ENCODE peak calls at places on chromosome 17, in nine cellular contexts. One of them, this sample, is unnamed.

GRCh38 chr17:50626037-50626574 is 8.6 kb upstream of the ABCC3 start:
- DNase-seq in stimulated activated CD8-positive, alpha-beta memory T cell treated with anti-CD3 and anti-CD28 coated beads, Interleukin-7, amount 100 ng/mL, for 48 hours: peak
- DNase-seq in HFFc6: peak
- DNase-seq in effector memory CD4-positive, alpha-beta T cell: peak
- DNase-seq in HEK293T: peak
- DNase-seq in HFF-Myc: peak
- DNase-seq in anterior cingulate cortex: peak
- DNase-seq in KBM-7: peak
- DNase-seq in stimulated activated CD4-positive, alpha-beta T cell treated with anti-CD3 and anti-CD28 coated beads, Interleukin-1b, Interleukin-23, amount 100 ng/mL, for 24 hours: peak
- DNase-seq in this sample: peak

GRCh38 chr17:72604518-72604917 is 483.7 kb downstream of the SOX9 start:
- DNase-seq in KBM-7: no peak
- DNase-seq in anterior cingulate cortex: no peak
- DNase-seq in HFF-Myc: no peak
- DNase-seq in stimulated activated CD4-positive, alpha-beta T cell treated with anti-CD3 and anti-CD28 coated beads, Interleukin-1b, Interleukin-23, amount 100 ng/mL, for 24 hours: no peak
- DNase-seq in HFFc6: no peak
- DNase-seq in HEK293T: no peak
- DNase-seq in effector memory CD4-positive, alpha-beta T cell: no peak
- DNase-seq in stimulated activated CD8-positive, alpha-beta memory T cell treated with anti-CD3 and anti-CD28 coated beads, Interleukin-7, amount 100 ng/mL, for 48 hours: no peak
- DNase-seq in this sample: no peak

GRCh38 chr17:36544049-36544319 is 735 bp upstream of the GGNBP2 start:
- DNase-seq in anterior cingulate cortex: no peak
- DNase-seq in effector memory CD4-positive, alpha-beta T cell: no peak
- DNase-seq in stimulated activated CD8-positive, alpha-beta memory T cell treated with anti-CD3 and anti-CD28 coated beads, Interleukin-7, amount 100 ng/mL, for 48 hours: no peak
- DNase-seq in HFF-Myc: no peak
- DNase-seq in HFFc6: peak
- DNase-seq in HEK293T: peak
- DNase-seq in stimulated activated CD4-positive, alpha-beta T cell treated with anti-CD3 and anti-CD28 coated beads, Interleukin-1b, Interleukin-23, amount 100 ng/mL, for 24 hours: no peak
- DNase-seq in KBM-7: peak
- DNase-seq in this sample: peak

GRCh38 chr17:4544656-4545216 is 10.4 kb downstream of the MYBBP1A start:
- DNase-seq in effector memory CD4-positive, alpha-beta T cell: no peak
- DNase-seq in anterior cingulate cortex: no peak
- DNase-seq in HEK293T: no peak
- DNase-seq in HFF-Myc: no peak
- DNase-seq in KBM-7: no peak
- DNase-seq in stimulated activated CD4-positive, alpha-beta T cell treated with anti-CD3 and anti-CD28 coated beads, Interleukin-1b, Interleukin-23, amount 100 ng/mL, for 24 hours: no peak
- DNase-seq in HFFc6: no peak
- DNase-seq in stimulated activated CD8-positive, alpha-beta memory T cell treated with anti-CD3 and anti-CD28 coated beads, Interleukin-7, amount 100 ng/mL, for 48 hours: no peak
- DNase-seq in this sample: no peak

GRCh38 chr17:28416703-28417311 is 10.8 kb upstream of the SLC46A1 start:
- DNase-seq in stimulated activated CD8-positive, alpha-beta memory T cell treated with anti-CD3 and anti-CD28 coated beads, Interleukin-7, amount 100 ng/mL, for 48 hours: peak
- DNase-seq in HFF-Myc: peak
- DNase-seq in HEK293T: peak
- DNase-seq in stimulated activated CD4-positive, alpha-beta T cell treated with anti-CD3 and anti-CD28 coated beads, Interleukin-1b, Interleukin-23, amount 100 ng/mL, for 24 hours: peak
- DNase-seq in anterior cingulate cortex: no peak
- DNase-seq in HFFc6: peak
- DNase-seq in KBM-7: peak
- DNase-seq in effector memory CD4-positive, alpha-beta T cell: peak
- DNase-seq in this sample: peak

GRCh38 chr17:28380572-28380907 is 9.0 kb downstream of the SARM1 start:
- DNase-seq in effector memory CD4-positive, alpha-beta T cell: no peak
- DNase-seq in anterior cingulate cortex: no peak
- DNase-seq in stimulated activated CD4-positive, alpha-beta T cell treated with anti-CD3 and anti-CD28 coated beads, Interleukin-1b, Interleukin-23, amount 100 ng/mL, for 24 hours: no peak
- DNase-seq in stimulated activated CD8-positive, alpha-beta memory T cell treated with anti-CD3 and anti-CD28 coated beads, Interleukin-7, amount 100 ng/mL, for 48 hours: no peak
- DNase-seq in KBM-7: no peak
- DNase-seq in HFF-Myc: no peak
- DNase-seq in HFFc6: no peak
- DNase-seq in HEK293T: no peak
- DNase-seq in this sample: no peak

GRCh38 chr17:42660692-42661345 is 1.7 kb downstream of the TUBG2 start:
- DNase-seq in anterior cingulate cortex: no peak
- DNase-seq in stimulated activated CD8-positive, alpha-beta memory T cell treated with anti-CD3 and anti-CD28 coated beads, Interleukin-7, amount 100 ng/mL, for 48 hours: no peak
- DNase-seq in HEK293T: no peak
- DNase-seq in stimulated activated CD4-positive, alpha-beta T cell treated with anti-CD3 and anti-CD28 coated beads, Interleukin-1b, Interleukin-23, amount 100 ng/mL, for 24 hours: no peak
- DNase-seq in effector memory CD4-positive, alpha-beta T cell: no peak
- DNase-seq in HFFc6: peak
- DNase-seq in HFF-Myc: no peak
- DNase-seq in KBM-7: no peak
- DNase-seq in this sample: peak

GRCh38 chr17:7781467-7781866 is 52.5 kb upstream of the KDM6B start:
- DNase-seq in HFFc6: no peak
- DNase-seq in HEK293T: no peak
- DNase-seq in effector memory CD4-positive, alpha-beta T cell: no peak
- DNase-seq in HFF-Myc: no peak
- DNase-seq in anterior cingulate cortex: no peak
- DNase-seq in KBM-7: no peak
- DNase-seq in stimulated activated CD8-positive, alpha-beta memory T cell treated with anti-CD3 and anti-CD28 coated beads, Interleukin-7, amount 100 ng/mL, for 48 hours: no peak
- DNase-seq in stimulated activated CD4-positive, alpha-beta T cell treated with anti-CD3 and anti-CD28 coated beads, Interleukin-1b, Interleukin-23, amount 100 ng/mL, for 24 hours: no peak
- DNase-seq in this sample: no peak

GRCh38 chr17:77696720-77697460 is 261.6 kb upstream of the TNRC6C start:
- DNase-seq in KBM-7: no peak
- DNase-seq in HEK293T: no peak
- DNase-seq in HFFc6: no peak
- DNase-seq in stimulated activated CD8-positive, alpha-beta memory T cell treated with anti-CD3 and anti-CD28 coated beads, Interleukin-7, amount 100 ng/mL, for 48 hours: no peak
- DNase-seq in stimulated activated CD4-positive, alpha-beta T cell treated with anti-CD3 and anti-CD28 coated beads, Interleukin-1b, Interleukin-23, amount 100 ng/mL, for 24 hours: no peak
- DNase-seq in HFF-Myc: no peak
- DNase-seq in effector memory CD4-positive, alpha-beta T cell: no peak
- DNase-seq in anterior cingulate cortex: no peak
- DNase-seq in this sample: no peak

GRCh38 chr17:63430223-63430622 is 15.9 kb downstream of the CYB561 start:
- DNase-seq in HFFc6: no peak
- DNase-seq in effector memory CD4-positive, alpha-beta T cell: no peak
- DNase-seq in stimulated activated CD4-positive, alpha-beta T cell treated with anti-CD3 and anti-CD28 coated beads, Interleukin-1b, Interleukin-23, amount 100 ng/mL, for 24 hours: no peak
- DNase-seq in HEK293T: no peak
- DNase-seq in anterior cingulate cortex: no peak
- DNase-seq in stimulated activated CD8-positive, alpha-beta memory T cell treated with anti-CD3 and anti-CD28 coated beads, Interleukin-7, amount 100 ng/mL, for 48 hours: no peak
- DNase-seq in KBM-7: no peak
- DNase-seq in HFF-Myc: no peak
- DNase-seq in this sample: no peak

GRCh38 chr17:79006794-79007503 is 2.6 kb downstream of the CANT1 start:
- DNase-seq in effector memory CD4-positive, alpha-beta T cell: no peak
- DNase-seq in stimulated activated CD8-positive, alpha-beta memory T cell treated with anti-CD3 and anti-CD28 coated beads, Interleukin-7, amount 100 ng/mL, for 48 hours: no peak
- DNase-seq in stimulated activated CD4-positive, alpha-beta T cell treated with anti-CD3 and anti-CD28 coated beads, Interleukin-1b, Interleukin-23, amount 100 ng/mL, for 24 hours: no peak
- DNase-seq in HFFc6: no peak
- DNase-seq in HFF-Myc: no peak
- DNase-seq in KBM-7: no peak
- DNase-seq in HEK293T: no peak
- DNase-seq in anterior cingulate cortex: no peak
- DNase-seq in this sample: no peak

GRCh38 chr17:66304304-66305174 is 2.1 kb downstream of the PRKCA start:
- DNase-seq in HFFc6: no peak
- DNase-seq in effector memory CD4-positive, alpha-beta T cell: no peak
- DNase-seq in stimulated activated CD4-positive, alpha-beta T cell treated with anti-CD3 and anti-CD28 coated beads, Interleukin-1b, Interleukin-23, amount 100 ng/mL, for 24 hours: no peak
- DNase-seq in HEK293T: peak
- DNase-seq in HFF-Myc: no peak
- DNase-seq in stimulated activated CD8-positive, alpha-beta memory T cell treated with anti-CD3 and anti-CD28 coated beads, Interleukin-7, amount 100 ng/mL, for 48 hours: no peak
- DNase-seq in anterior cingulate cortex: no peak
- DNase-seq in KBM-7: peak
- DNase-seq in this sample: no peak

GRCh38 chr17:66953661-66954060 is 10.8 kb upstream of the CACNG4 start:
- DNase-seq in stimulated activated CD8-positive, alpha-beta memory T cell treated with anti-CD3 and anti-CD28 coated beads, Interleukin-7, amount 100 ng/mL, for 48 hours: no peak
- DNase-seq in HEK293T: no peak
- DNase-seq in stimulated activated CD4-positive, alpha-beta T cell treated with anti-CD3 and anti-CD28 coated beads, Interleukin-1b, Interleukin-23, amount 100 ng/mL, for 24 hours: no peak
- DNase-seq in HFF-Myc: no peak
- DNase-seq in anterior cingulate cortex: no peak
- DNase-seq in effector memory CD4-positive, alpha-beta T cell: no peak
- DNase-seq in HFFc6: no peak
- DNase-seq in KBM-7: no peak
- DNase-seq in this sample: no peak

GRCh38 chr17:57413848-57414651 is 157.7 kb downstream of the MSI2 start:
- DNase-seq in HFFc6: no peak
- DNase-seq in stimulated activated CD8-positive, alpha-beta memory T cell treated with anti-CD3 and anti-CD28 coated beads, Interleukin-7, amount 100 ng/mL, for 48 hours: no peak
- DNase-seq in HEK293T: no peak
- DNase-seq in effector memory CD4-positive, alpha-beta T cell: no peak
- DNase-seq in anterior cingulate cortex: no peak
- DNase-seq in stimulated activated CD4-positive, alpha-beta T cell treated with anti-CD3 and anti-CD28 coated beads, Interleukin-1b, Interleukin-23, amount 100 ng/mL, for 24 hours: no peak
- DNase-seq in KBM-7: no peak
- DNase-seq in HFF-Myc: no peak
- DNase-seq in this sample: no peak

GRCh38 chr17:78253946-78254672 is 22.7 kb downstream of the TMEM235 start:
- DNase-seq in HEK293T: peak
- DNase-seq in HFFc6: peak
- DNase-seq in KBM-7: peak
- DNase-seq in stimulated activated CD4-positive, alpha-beta T cell treated with anti-CD3 and anti-CD28 coated beads, Interleukin-1b, Interleukin-23, amount 100 ng/mL, for 24 hours: peak
- DNase-seq in effector memory CD4-positive, alpha-beta T cell: peak
- DNase-seq in stimulated activated CD8-positive, alpha-beta memory T cell treated with anti-CD3 and anti-CD28 coated beads, Interleukin-7, amount 100 ng/mL, for 48 hours: peak
- DNase-seq in HFF-Myc: peak
- DNase-seq in anterior cingulate cortex: peak
- DNase-seq in this sample: peak

GRCh38 chr17:51487947-51488346 is 227.6 kb downstream of the UTP18 start:
- DNase-seq in HFF-Myc: no peak
- DNase-seq in stimulated activated CD8-positive, alpha-beta memory T cell treated with anti-CD3 and anti-CD28 coated beads, Interleukin-7, amount 100 ng/mL, for 48 hours: peak
- DNase-seq in HEK293T: peak
- DNase-seq in HFFc6: no peak
- DNase-seq in KBM-7: peak
- DNase-seq in effector memory CD4-positive, alpha-beta T cell: no peak
- DNase-seq in stimulated activated CD4-positive, alpha-beta T cell treated with anti-CD3 and anti-CD28 coated beads, Interleukin-1b, Interleukin-23, amount 100 ng/mL, for 24 hours: no peak
- DNase-seq in anterior cingulate cortex: no peak
- DNase-seq in this sample: no peak

GRCh38 chr17:1905190-1905919 is 75.5 kb downstream of the RPA1 start:
- DNase-seq in stimulated activated CD8-positive, alpha-beta memory T cell treated with anti-CD3 and anti-CD28 coated beads, Interleukin-7, amount 100 ng/mL, for 48 hours: no peak
- DNase-seq in KBM-7: no peak
- DNase-seq in stimulated activated CD4-positive, alpha-beta T cell treated with anti-CD3 and anti-CD28 coated beads, Interleukin-1b, Interleukin-23, amount 100 ng/mL, for 24 hours: no peak
- DNase-seq in HEK293T: no peak
- DNase-seq in HFFc6: no peak
- DNase-seq in HFF-Myc: no peak
- DNase-seq in effector memory CD4-positive, alpha-beta T cell: no peak
- DNase-seq in anterior cingulate cortex: no peak
- DNase-seq in this sample: peak

GRCh38 chr17:67212716-67213417 is 32.1 kb downstream of the HELZ start:
- DNase-seq in anterior cingulate cortex: no peak
- DNase-seq in HEK293T: no peak
- DNase-seq in effector memory CD4-positive, alpha-beta T cell: no peak
- DNase-seq in stimulated activated CD4-positive, alpha-beta T cell treated with anti-CD3 and anti-CD28 coated beads, Interleukin-1b, Interleukin-23, amount 100 ng/mL, for 24 hours: no peak
- DNase-seq in stimulated activated CD8-positive, alpha-beta memory T cell treated with anti-CD3 and anti-CD28 coated beads, Interleukin-7, amount 100 ng/mL, for 48 hours: no peak
- DNase-seq in HFFc6: peak
- DNase-seq in KBM-7: peak
- DNase-seq in HFF-Myc: no peak
- DNase-seq in this sample: peak

GRCh38 chr17:50209472-50210248 is 8.2 kb upstream of the COL1A1 start:
- DNase-seq in effector memory CD4-positive, alpha-beta T cell: no peak
- DNase-seq in stimulated activated CD8-positive, alpha-beta memory T cell treated with anti-CD3 and anti-CD28 coated beads, Interleukin-7, amount 100 ng/mL, for 48 hours: no peak
- DNase-seq in KBM-7: no peak
- DNase-seq in anterior cingulate cortex: no peak
- DNase-seq in HFFc6: peak
- DNase-seq in HFF-Myc: peak
- DNase-seq in stimulated activated CD4-positive, alpha-beta T cell treated with anti-CD3 and anti-CD28 coated beads, Interleukin-1b, Interleukin-23, amount 100 ng/mL, for 24 hours: no peak
- DNase-seq in HEK293T: no peak
- DNase-seq in this sample: peak

GRCh38 chr17:12648498-12648897 is 17.2 kb upstream of the MYOCD start:
- DNase-seq in KBM-7: no peak
- DNase-seq in anterior cingulate cortex: no peak
- DNase-seq in HFFc6: no peak
- DNase-seq in stimulated activated CD4-positive, alpha-beta T cell treated with anti-CD3 and anti-CD28 coated beads, Interleukin-1b, Interleukin-23, amount 100 ng/mL, for 24 hours: no peak
- DNase-seq in HEK293T: no peak
- DNase-seq in effector memory CD4-positive, alpha-beta T cell: no peak
- DNase-seq in HFF-Myc: no peak
- DNase-seq in stimulated activated CD8-positive, alpha-beta memory T cell treated with anti-CD3 and anti-CD28 coated beads, Interleukin-7, amount 100 ng/mL, for 48 hours: no peak
- DNase-seq in this sample: no peak

GRCh38 chr17:64723781-64724180 is 61.7 kb upstream of the SMURF2 start:
- DNase-seq in anterior cingulate cortex: no peak
- DNase-seq in HEK293T: no peak
- DNase-seq in KBM-7: no peak
- DNase-seq in HFFc6: no peak
- DNase-seq in stimulated activated CD4-positive, alpha-beta T cell treated with anti-CD3 and anti-CD28 coated beads, Interleukin-1b, Interleukin-23, amount 100 ng/mL, for 24 hours: no peak
- DNase-seq in HFF-Myc: no peak
- DNase-seq in stimulated activated CD8-positive, alpha-beta memory T cell treated with anti-CD3 and anti-CD28 coated beads, Interleukin-7, amount 100 ng/mL, for 48 hours: no peak
- DNase-seq in effector memory CD4-positive, alpha-beta T cell: no peak
- DNase-seq in this sample: no peak

GRCh38 chr17:5816491-5816890 is 232.2 kb upstream of the NLRP1 start:
- DNase-seq in stimulated activated CD4-positive, alpha-beta T cell treated with anti-CD3 and anti-CD28 coated beads, Interleukin-1b, Interleukin-23, amount 100 ng/mL, for 24 hours: no peak
- DNase-seq in KBM-7: no peak
- DNase-seq in HFFc6: no peak
- DNase-seq in effector memory CD4-positive, alpha-beta T cell: no peak
- DNase-seq in stimulated activated CD8-positive, alpha-beta memory T cell treated with anti-CD3 and anti-CD28 coated beads, Interleukin-7, amount 100 ng/mL, for 48 hours: no peak
- DNase-seq in HFF-Myc: no peak
- DNase-seq in anterior cingulate cortex: no peak
- DNase-seq in HEK293T: no peak
- DNase-seq in this sample: no peak

GRCh38 chr17:72205357-72205756 is 84.5 kb downstream of the SOX9 start:
- DNase-seq in HFF-Myc: no peak
- DNase-seq in HFFc6: no peak
- DNase-seq in KBM-7: no peak
- DNase-seq in effector memory CD4-positive, alpha-beta T cell: no peak
- DNase-seq in anterior cingulate cortex: no peak
- DNase-seq in HEK293T: no peak
- DNase-seq in stimulated activated CD8-positive, alpha-beta memory T cell treated with anti-CD3 and anti-CD28 coated beads, Interleukin-7, amount 100 ng/mL, for 48 hours: no peak
- DNase-seq in stimulated activated CD4-positive, alpha-beta T cell treated with anti-CD3 and anti-CD28 coated beads, Interleukin-1b, Interleukin-23, amount 100 ng/mL, for 24 hours: no peak
- DNase-seq in this sample: no peak

GRCh38 chr17:35243459-35244204 is 760 bp downstream of the SLFN5 start:
- DNase-seq in stimulated activated CD8-positive, alpha-beta memory T cell treated with anti-CD3 and anti-CD28 coated beads, Interleukin-7, amount 100 ng/mL, for 48 hours: peak
- DNase-seq in HFF-Myc: peak
- DNase-seq in HFFc6: peak
- DNase-seq in HEK293T: peak
- DNase-seq in anterior cingulate cortex: no peak
- DNase-seq in KBM-7: peak
- DNase-seq in stimulated activated CD4-positive, alpha-beta T cell treated with anti-CD3 and anti-CD28 coated beads, Interleukin-1b, Interleukin-23, amount 100 ng/mL, for 24 hours: no peak
- DNase-seq in effector memory CD4-positive, alpha-beta T cell: peak
- DNase-seq in this sample: peak

GRCh38 chr17:73576556-73576955 is 67.7 kb downstream of the SDK2 start:
- DNase-seq in stimulated activated CD8-positive, alpha-beta memory T cell treated with anti-CD3 and anti-CD28 coated beads, Interleukin-7, amount 100 ng/mL, for 48 hours: no peak
- DNase-seq in KBM-7: no peak
- DNase-seq in HFFc6: no peak
- DNase-seq in HFF-Myc: no peak
- DNase-seq in effector memory CD4-positive, alpha-beta T cell: no peak
- DNase-seq in HEK293T: no peak
- DNase-seq in anterior cingulate cortex: no peak
- DNase-seq in stimulated activated CD4-positive, alpha-beta T cell treated with anti-CD3 and anti-CD28 coated beads, Interleukin-1b, Interleukin-23, amount 100 ng/mL, for 24 hours: no peak
- DNase-seq in this sample: no peak

GRCh38 chr17:77126519-77126918 is 14.2 kb upstream of the SEC14L1 start:
- DNase-seq in anterior cingulate cortex: no peak
- DNase-seq in stimulated activated CD8-positive, alpha-beta memory T cell treated with anti-CD3 and anti-CD28 coated beads, Interleukin-7, amount 100 ng/mL, for 48 hours: no peak
- DNase-seq in stimulated activated CD4-positive, alpha-beta T cell treated with anti-CD3 and anti-CD28 coated beads, Interleukin-1b, Interleukin-23, amount 100 ng/mL, for 24 hours: no peak
- DNase-seq in HEK293T: no peak
- DNase-seq in KBM-7: no peak
- DNase-seq in HFFc6: no peak
- DNase-seq in effector memory CD4-positive, alpha-beta T cell: no peak
- DNase-seq in HFF-Myc: no peak
- DNase-seq in this sample: no peak

GRCh38 chr17:5832886-5833285 is 237.3 kb upstream of the WSCD1 start:
- DNase-seq in HFFc6: peak
- DNase-seq in KBM-7: no peak
- DNase-seq in HFF-Myc: peak
- DNase-seq in effector memory CD4-positive, alpha-beta T cell: no peak
- DNase-seq in stimulated activated CD4-positive, alpha-beta T cell treated with anti-CD3 and anti-CD28 coated beads, Interleukin-1b, Interleukin-23, amount 100 ng/mL, for 24 hours: no peak
- DNase-seq in stimulated activated CD8-positive, alpha-beta memory T cell treated with anti-CD3 and anti-CD28 coated beads, Interleukin-7, amount 100 ng/mL, for 48 hours: no peak
- DNase-seq in HEK293T: no peak
- DNase-seq in anterior cingulate cortex: no peak
- DNase-seq in this sample: peak

GRCh38 chr17:29145289-29146058 is 34.7 kb downstream of the MYO18A start:
- DNase-seq in stimulated activated CD4-positive, alpha-beta T cell treated with anti-CD3 and anti-CD28 coated beads, Interleukin-1b, Interleukin-23, amount 100 ng/mL, for 24 hours: no peak
- DNase-seq in stimulated activated CD8-positive, alpha-beta memory T cell treated with anti-CD3 and anti-CD28 coated beads, Interleukin-7, amount 100 ng/mL, for 48 hours: peak
- DNase-seq in HFFc6: peak
- DNase-seq in effector memory CD4-positive, alpha-beta T cell: peak
- DNase-seq in anterior cingulate cortex: no peak
- DNase-seq in KBM-7: peak
- DNase-seq in HFF-Myc: no peak
- DNase-seq in HEK293T: peak
- DNase-seq in this sample: peak

GRCh38 chr17:61862105-61862574 is 1.2 kb downstream of the BRIP1 start:
- DNase-seq in anterior cingulate cortex: no peak
- DNase-seq in HFF-Myc: no peak
- DNase-seq in HEK293T: no peak
- DNase-seq in stimulated activated CD8-positive, alpha-beta memory T cell treated with anti-CD3 and anti-CD28 coated beads, Interleukin-7, amount 100 ng/mL, for 48 hours: no peak
- DNase-seq in effector memory CD4-positive, alpha-beta T cell: no peak
- DNase-seq in HFFc6: no peak
- DNase-seq in KBM-7: no peak
- DNase-seq in stimulated activated CD4-positive, alpha-beta T cell treated with anti-CD3 and anti-CD28 coated beads, Interleukin-1b, Interleukin-23, amount 100 ng/mL, for 24 hours: no peak
- DNase-seq in this sample: peak

GRCh38 chr17:38453951-38454421 is 25.7 kb downstream of the ARHGAP23 start:
- DNase-seq in anterior cingulate cortex: peak
- DNase-seq in stimulated activated CD4-positive, alpha-beta T cell treated with anti-CD3 and anti-CD28 coated beads, Interleukin-1b, Interleukin-23, amount 100 ng/mL, for 24 hours: no peak
- DNase-seq in KBM-7: peak
- DNase-seq in HEK293T: no peak
- DNase-seq in HFFc6: peak
- DNase-seq in stimulated activated CD8-positive, alpha-beta memory T cell treated with anti-CD3 and anti-CD28 coated beads, Interleukin-7, amount 100 ng/mL, for 48 hours: no peak
- DNase-seq in HFF-Myc: no peak
- DNase-seq in effector memory CD4-positive, alpha-beta T cell: no peak
- DNase-seq in this sample: peak

GRCh38 chr17:376936-377863 is 24.6 kb upstream of the RPH3AL start:
- DNase-seq in HFFc6: peak
- DNase-seq in HFF-Myc: no peak
- DNase-seq in effector memory CD4-positive, alpha-beta T cell: no peak
- DNase-seq in HEK293T: no peak
- DNase-seq in stimulated activated CD8-positive, alpha-beta memory T cell treated with anti-CD3 and anti-CD28 coated beads, Interleukin-7, amount 100 ng/mL, for 48 hours: no peak
- DNase-seq in anterior cingulate cortex: no peak
- DNase-seq in KBM-7: peak
- DNase-seq in stimulated activated CD4-positive, alpha-beta T cell treated with anti-CD3 and anti-CD28 coated beads, Interleukin-1b, Interleukin-23, amount 100 ng/mL, for 24 hours: no peak
- DNase-seq in this sample: no peak

This sample was measured in foreskin fibroblast.